ENCODE peak calls at places on chromosomes 4 and X, in eight cellular contexts. X, J, P, M, W, E, I and H are unnamed samples.

GRCh38 chr4:90546114-90546513 is 418.9 kb downstream of the CCSER1 start:
- DNase-seq in X (no peak), J (no peak), P (no peak), M (no peak), W (no peak), E (no peak), I (no peak), H (no peak)

GRCh38 chrX:638482-639131 is 8.0 kb downstream of the SHOX start:
- DNase-seq in X (peak), J (no peak), P (no peak), M (no peak), W (peak), E (no peak), I (no peak), H (no peak)

GRCh38 chrX:106952988-106953387 is 32.8 kb downstream of the CLDN2 start:
- DNase-seq in X (no peak), J (no peak), P (no peak), M (no peak), W (no peak), E (no peak), I (no peak), H (peak)

GRCh38 chr4:159341486-159341885 is 238.6 kb downstream of the RAPGEF2 start:
- DNase-seq in X (no peak), J (no peak), P (no peak), M (no peak), W (no peak), E (no peak), I (no peak), H (no peak)

GRCh38 chr4:182231503-182231902 is 11.7 kb upstream of the TENM3 start:
- DNase-seq in X (no peak), J (no peak), P (no peak), M (no peak), W (no peak), E (no peak), I (no peak), H (no peak)

GRCh38 chr4:2007804-2008670 is 737 bp downstream of the NELFA start:
- DNase-seq in X (peak), J (no peak), P (peak), M (peak), W (no peak), E (no peak), I (peak), H (no peak)

GRCh38 chr4:70443329-70443728 is 28.7 kb upstream of the MUC7 start:
- DNase-seq in X (no peak), J (no peak), P (no peak), M (no peak), W (no peak), E (no peak), I (no peak), H (no peak)

GRCh38 chr4:8639021-8639420 is 46.5 kb downstream of the CPZ start:
- DNase-seq in X (no peak), J (no peak), P (no peak), M (no peak), W (peak), E (no peak), I (no peak), H (no peak)

GRCh38 chr4:60002603-60003325 is 1197.4 kb upstream of the ADGRL3 start:
- DNase-seq in X (no peak), J (no peak), P (no peak), M (no peak), W (no peak), E (no peak), I (no peak), H (no peak)

GRCh38 chrX:116009871-116010710 is 160.5 kb upstream of the AGTR2 start:
- DNase-seq in X (no peak), J (no peak), P (no peak), M (no peak), W (no peak), E (peak), I (peak), H (no peak)

GRCh38 chr4:7172946-7173345 is 19.4 kb upstream of the SORCS2 start:
- DNase-seq in X (no peak), J (no peak), P (peak), M (no peak), W (peak), E (no peak), I (no peak), H (no peak)

GRCh38 chrX:66622209-66622608 is 16.7 kb downstream of the EDA2R start:
- DNase-seq in X (no peak), J (no peak), P (no peak), M (no peak), W (no peak), E (no peak), I (no peak), H (peak)

GRCh38 chr4:113153529-113154101 is 104.2 kb downstream of the ANK2 start:
- DNase-seq in X (no peak), J (no peak), P (no peak), M (no peak), W (no peak), E (no peak), I (no peak), H (no peak)

GRCh38 chrX:53714580-53715335 is 28.2 kb upstream of the HUWE1 start:
- DNase-seq in X (no peak), J (no peak), P (no peak), M (no peak), W (no peak), E (peak), I (no peak), H (no peak)

GRCh38 chr4:84914686-84915395 is 51.6 kb downstream of the WDFY3 start:
- DNase-seq in X (no peak), J (no peak), P (no peak), M (no peak), W (no peak), E (no peak), I (no peak), H (no peak)

GRCh38 chrX:129739591-129739990 is 812 bp downstream of the XPNPEP2 start:
- DNase-seq in X (no peak), J (no peak), P (no peak), M (peak), W (no peak), E (no peak), I (no peak), H (no peak)

GRCh38 chrX:40855411-40855810 is 120.1 kb upstream of the MED14 start:
- DNase-seq in X (no peak), J (no peak), P (no peak), M (no peak), W (no peak), E (no peak), I (no peak), H (peak)

GRCh38 chrX:117301086-117301485 is 815.5 kb downstream of the KLHL13 start:
- DNase-seq in X (no peak), J (no peak), P (no peak), M (no peak), W (no peak), E (no peak), I (no peak), H (no peak)

GRCh38 chrX:119605739-119606507 is at the start of gene NKRF:
- DNase-seq in X (peak), J (peak), P (peak), M (peak), W (peak), E (peak), I (peak), H (peak)
- TF ChIP-seq CTCF in X (no peak), J (no peak), P (no peak), M (no peak), W (no peak), E (no peak), I (no peak), H (no peak)

DNA sequence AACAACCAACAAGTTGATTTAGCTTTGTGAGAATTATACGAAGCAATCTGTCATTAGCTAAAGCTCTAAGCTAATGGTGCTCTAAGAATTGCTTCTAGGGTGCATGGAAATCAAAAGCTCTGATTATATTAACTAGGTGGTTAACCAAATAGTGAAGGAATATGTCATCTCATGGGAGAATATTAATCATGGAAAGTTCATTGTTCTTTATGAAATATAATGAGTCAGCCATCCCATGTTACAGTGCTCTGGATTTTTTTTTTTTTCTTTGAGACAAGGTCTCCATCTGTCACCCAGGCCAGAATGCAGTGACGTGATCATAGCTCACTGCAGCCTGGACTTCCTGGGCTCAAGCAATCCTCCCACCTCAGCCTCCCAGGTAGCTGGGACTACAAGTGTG is 10.5 kb downstream of the DCAF8L2 start:
- DNase-seq in X (no peak), J (no peak), P (no peak), M (no peak), W (no peak), E (no peak), I (no peak), H (no peak)
- TF ChIP-seq CTCF in X (no peak), J (no peak), P (no peak), M (no peak), W (no peak), E (no peak), I (no peak), H (no peak)

GRCh38 chr4:41359069-41359769 is 102.5 kb downstream of the UCHL1 start:
- DNase-seq in X (peak), J (no peak), P (no peak), M (no peak), W (no peak), E (peak), I (no peak), H (no peak)
- TF ChIP-seq CTCF in X (peak), J (no peak), P (no peak), M (no peak), W (no peak), E (peak), I (no peak), H (peak)

GRCh38 chr4:188372856-188373255 is 233.6 kb downstream of the TRIML1 start:
- DNase-seq in X (peak), J (no peak), P (no peak), M (no peak), W (no peak), E (no peak), I (no peak), H (no peak)
- TF ChIP-seq CTCF in X (peak), J (no peak), P (peak), M (no peak), W (no peak), E (no peak), I (no peak), H (no peak)

GRCh38 chrX:135572436-135572835 is 52.0 kb downstream of the INTS6L start:
- DNase-seq in X (no peak), J (no peak), P (no peak), M (no peak), W (no peak), E (no peak), I (no peak), H (no peak)
- TF ChIP-seq CTCF in X (peak), J (peak), P (peak), M (no peak), W (no peak), E (peak), I (peak), H (peak)

GRCh38 chr4:3418029-3418762 is 23.6 kb upstream of the HGFAC start:
- DNase-seq in X (no peak), J (no peak), P (peak), M (peak), W (peak), E (no peak), I (no peak), H (no peak)
- TF ChIP-seq CTCF in X (peak), J (no peak), P (peak), M (no peak), W (no peak), E (no peak), I (no peak), H (peak)

GRCh38 chr4:124325676-124326075 is 386.9 kb downstream of the ANKRD50 start:
- DNase-seq in X (no peak), J (no peak), P (no peak), M (no peak), W (no peak), E (no peak), I (no peak), H (no peak)

GRCh38 chr4:124318292-124318691 is 394.2 kb downstream of the ANKRD50 start:
- DNase-seq in X (no peak), J (no peak), P (no peak), M (no peak), W (no peak), E (no peak), I (no peak), H (no peak)

GRCh38 chr4:124322234-124322831 is 390.2 kb downstream of the ANKRD50 start:
- DNase-seq in X (peak), J (no peak), P (no peak), M (no peak), W (no peak), E (no peak), I (no peak), H (peak)

DNA sequence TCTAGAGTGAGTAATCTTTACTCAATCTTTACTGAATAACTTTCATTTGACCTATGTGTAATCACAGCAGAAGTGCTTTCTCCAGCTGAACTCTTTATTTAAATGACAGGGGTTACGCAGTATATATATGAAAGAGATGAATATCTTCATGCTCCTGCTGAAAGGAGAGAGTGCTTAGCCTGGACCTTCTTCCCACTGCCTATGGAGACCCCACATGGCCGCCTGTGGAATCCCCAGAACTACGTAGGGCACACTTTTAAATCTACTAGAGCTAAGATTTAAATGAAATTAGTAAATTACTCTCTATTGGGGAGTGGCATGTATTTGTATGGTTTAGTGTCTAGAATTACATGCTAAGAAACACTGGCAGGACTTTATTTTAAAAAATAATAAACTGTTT is 391.2 kb downstream of the ANKRD50 start:
- DNase-seq in X (peak), J (no peak), P (no peak), M (no peak), W (no peak), E (no peak), I (no peak), H (no peak)
- TF ChIP-seq CTCF in X (peak), J (no peak), P (no peak), M (no peak), W (no peak), E (no peak), I (no peak), H (no peak)

GRCh38 chrX:136336623-136337022 is 35.9 kb downstream of the ADGRG4 start:
- DNase-seq in X (no peak), J (no peak), P (no peak), M (no peak), W (no peak), E (no peak), I (no peak), H (no peak)
- TF ChIP-seq CTCF in X (peak), J (peak), P (peak), M (no peak), W (no peak), E (no peak), I (peak), H (peak)